ENCODE peak calls at places on chromosomes 1 and 21, in four cellular contexts. Q is K562, N is WTC11, C is GM12878. Z is an unnamed sample.

GRCh38 chr21:29382029-29382654 is 83.4 kb downstream of the BACH1 start:
- DNase-seq in C (no peak), Q (no peak), N (no peak), Z (peak; percentile 10)

GRCh38 chr1:230149751-230150584 is 82.9 kb downstream of the GALNT2 start:
- DNase-seq in N (no peak), C (peak; percentile 60), Q (peak; percentile 71), Z (no peak)

GRCh38 chr1:22967833-22968232 is 4.8 kb downstream of the LACTBL1 start:
- DNase-seq in Q (no peak), C (no peak), N (no peak), Z (no peak)

GRCh38 chr1:10932088-10932487 is 80.4 kb upstream of the TARDBP start:
- DNase-seq in N (no peak), C (peak; percentile 40), Q (no peak), Z (no peak)

GRCh38 chr1:98781906-98782305 is 120.4 kb downstream of the SNX7 start:
- DNase-seq in C (no peak), Q (no peak), N (no peak), Z (no peak)

GRCh38 chr1:226223157-226223785 is at the start of gene MIXL1:
- DNase-seq in N (peak; percentile 69), Q (no peak), C (no peak), Z (peak; percentile 89)

GRCh38 chr1:16980473-16981268 is at the start of gene MFAP2:
- DNase-seq in N (peak; percentile 66), Q (no peak), C (no peak), Z (no peak)

GRCh38 chr21:30718239-30718909 is at the start of gene KRTAP21-3:
- DNase-seq in N (no peak), Q (no peak), C (no peak), Z (no peak)

GRCh38 chr1:219352961-219353651 is 179.4 kb downstream of the LYPLAL1 start:
- DNase-seq in Q (no peak), C (no peak), N (no peak), Z (no peak)

GRCh38 chr1:16145988-16146887 is 9.6 kb downstream of the EPHA2 start:
- DNase-seq in N (peak; percentile 89), C (no peak), Q (peak; percentile 98), Z (peak; percentile 90)

GRCh38 chr1:77976433-77977076 is 2.3 kb downstream of the FUBP1 start:
- DNase-seq in Q (peak; percentile 51), N (no peak), C (no peak), Z (no peak)

GRCh38 chr1:85307987-85308836 is 31.8 kb upstream of the BCL10 start:
- DNase-seq in N (peak; percentile 95), Q (peak; percentile 83), C (no peak), Z (peak; percentile 70)

GRCh38 chr1:77014396-77014795 is 147.1 kb downstream of the ST6GALNAC5 start:
- DNase-seq in Q (no peak), N (no peak), C (no peak), Z (no peak)

GRCh38 chr1:191134796-191135195 is 657.1 kb upstream of the BRINP3 start:
- DNase-seq in C (no peak), Q (no peak), N (no peak), Z (no peak)

GRCh38 chr1:82907313-82907712 is 1091.6 kb downstream of the TTLL7 start:
- DNase-seq in C (no peak), Q (no peak), N (no peak), Z (no peak)

GRCh38 chr1:186838380-186839076 is 9.8 kb downstream of the PLA2G4A start:
- DNase-seq in N (no peak), C (no peak), Q (no peak), Z (no peak)

GRCh38 chr1:60668584-60668983 is 413.8 kb upstream of the NFIA start:
- DNase-seq in Q (no peak), N (no peak), C (no peak), Z (no peak)

GRCh38 chr1:47751188-47751587 is 246.0 kb downstream of the TRABD2B start:
- DNase-seq in C (no peak), N (no peak), Q (no peak), Z (no peak)

GRCh38 chr1:112638109-112638426 is 18.4 kb downstream of the CAPZA1 start:
- DNase-seq in N (no peak), Q (no peak), C (no peak), Z (no peak)

GRCh38 chr1:85583355-85584263 is 3.0 kb downstream of the CCN1 start:
- DNase-seq in N (no peak), Q (no peak), C (no peak), Z (no peak)

GRCh38 chr1:241408170-241408569 is 51.2 kb upstream of the RGS7 start:
- DNase-seq in N (no peak), C (no peak), Q (peak; percentile 46), Z (no peak)

GRCh38 chr1:235783148-235783776 is 83.4 kb downstream of the LYST start:
- DNase-seq in C (no peak), N (no peak), Q (peak; percentile 34), Z (peak; percentile 43)

GRCh38 chr1:248828845-248829244 is 3.1 kb upstream of the SH3BP5L start:
- DNase-seq in C (no peak), Q (peak; percentile 86), N (no peak), Z (peak; percentile 95)

GRCh38 chr1:198763298-198763714 is 124.5 kb downstream of the PTPRC start:
- DNase-seq in Q (no peak), N (no peak), C (no peak), Z (no peak)

GRCh38 chr1:229844675-229845074 is 218.6 kb downstream of the URB2 start:
- DNase-seq in Q (peak; percentile 14), N (no peak), C (no peak), Z (no peak)

GRCh38 chr1:115879977-115880376 is 39.1 kb upstream of the NHLH2 start:
- DNase-seq in N (peak; percentile 20), Q (peak; percentile 20), C (no peak), Z (no peak)

GRCh38 chr1:109570414-109570813 is 22.0 kb downstream of the GNAI3 start:
- DNase-seq in C (no peak), Q (no peak), N (no peak), Z (no peak)

GRCh38 chr1:23751050-23751814 is 8.0 kb downstream of the ELOA start:
- DNase-seq in Q (peak; percentile 77), N (peak; percentile 44), C (no peak), Z (peak; percentile 67)

GRCh38 chr1:241271427-241271826 is 85.6 kb downstream of the RGS7 start:
- DNase-seq in Q (no peak), C (no peak), N (peak; percentile 16), Z (no peak)

GRCh38 chr21:36104306-36105300 is 30.3 kb upstream of the CBR3 start:
- DNase-seq in Q (peak; percentile 60), N (peak; percentile 88), C (no peak), Z (no peak)

GRCh38 chr1:170027760-170028159 is 46.7 kb downstream of the KIFAP3 start:
- DNase-seq in N (no peak), C (no peak), Q (no peak), Z (no peak)

GRCh38 chr1:92168657-92169056 is 49.1 kb upstream of the C1orf146 start:
- DNase-seq in Q (no peak), C (no peak), N (no peak), Z (no peak)

GRCh38 chr1:172478485-172478884 is 34.6 kb upstream of the PIGC start:
- DNase-seq in N (no peak), C (no peak), Q (no peak), Z (no peak)

GRCh38 chr1:2389644-2390043 is 1.7 kb downstream of the MORN1 start:
- DNase-seq in N (no peak), C (no peak), Q (no peak), Z (no peak)

GRCh38 chr1:201137579-201138310 is 10.8 kb upstream of the ASCL5 start:
- DNase-seq in C (no peak), N (no peak), Q (no peak), Z (no peak)
- TF ChIP-seq ETV6 in C (no peak), N (no peak), Q (no peak), Z (no peak)

GRCh38 chr1:245999697-246000637 is 507.1 kb downstream of the SMYD3 start:
- DNase-seq in N (no peak), C (peak; percentile 44), Q (no peak), Z (no peak)

GRCh38 chr1:246000638-246001015 is 506.5 kb downstream of the SMYD3 start:
- DNase-seq in C (no peak), Q (no peak), N (no peak), Z (no peak)

GRCh38 chr1:246002725-246003441 is 504.2 kb downstream of the SMYD3 start:
- DNase-seq in N (peak; percentile 93), Q (peak; percentile 90), C (peak; percentile 39), Z (peak; percentile 67)

GRCh38 chr1:246001821-246002220 is 505.3 kb downstream of the SMYD3 start:
- DNase-seq in C (no peak), N (no peak), Q (no peak), Z (no peak)

DNA sequence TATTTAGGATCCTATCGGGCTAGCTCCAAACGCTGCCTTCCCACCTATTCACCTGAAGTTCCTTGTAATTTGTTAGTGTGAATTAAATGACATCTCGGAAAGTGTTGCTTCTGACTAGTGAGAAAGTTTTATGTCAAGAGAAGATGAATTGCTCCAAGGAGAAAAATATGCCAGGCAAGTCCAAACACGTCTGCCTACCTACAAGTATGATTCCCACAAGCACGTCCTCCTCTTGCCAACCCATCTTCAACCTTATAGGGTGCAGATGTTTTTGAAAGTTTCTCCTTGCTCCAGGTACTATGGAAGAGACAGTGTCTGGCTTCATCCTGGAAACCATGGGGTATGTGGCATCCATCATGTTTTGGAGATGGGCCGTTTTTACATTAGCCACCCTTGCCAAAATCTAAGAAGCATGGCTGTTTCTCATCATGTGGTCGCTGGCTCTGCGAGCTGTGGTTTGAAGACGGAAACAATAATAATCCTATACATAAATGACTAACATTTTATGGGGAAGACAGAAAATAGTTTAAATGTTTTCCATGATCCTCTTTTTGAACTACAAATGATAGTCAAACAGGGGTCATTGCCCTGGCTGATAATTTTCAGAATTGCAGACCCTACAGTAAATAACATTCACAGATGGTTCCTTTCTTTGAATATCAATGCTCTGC is 505.8 kb downstream of the SMYD3 start:
- DNase-seq in Q (no peak), C (no peak), N (no peak), Z (no peak)
- TF ChIP-seq ETV6 in Q (no peak), C (no peak), N (no peak), Z (no peak)

GRCh38 chr1:242828828-242829227 is 304.3 kb upstream of the PLD5 start:
- DNase-seq in N (no peak), Q (no peak), C (no peak), Z (no peak)
- TF ChIP-seq ETV6 in N (no peak), Q (no peak), C (no peak), Z (no peak)

GRCh38 chr1:43239484-43239883 is 30.3 kb upstream of the TMEM125 start:
- DNase-seq in C (peak; percentile 84), N (no peak), Q (no peak), Z (no peak)
- TF ChIP-seq ETV6 in C (no peak), N (no peak), Q (no peak), Z (no peak)

GRCh38 chr1:168454211-168454815 is 89.5 kb downstream of the XCL2 start:
- DNase-seq in N (no peak), Q (no peak), C (no peak), Z (no peak)
- TF ChIP-seq ETV6 in N (no peak), Q (no peak), C (no peak), Z (no peak)

GRCh38 chr1:28466226-28466778 is 39.5 kb upstream of the RCC1 start:
- DNase-seq in N (no peak), C (no peak), Q (no peak), Z (no peak)

DNA sequence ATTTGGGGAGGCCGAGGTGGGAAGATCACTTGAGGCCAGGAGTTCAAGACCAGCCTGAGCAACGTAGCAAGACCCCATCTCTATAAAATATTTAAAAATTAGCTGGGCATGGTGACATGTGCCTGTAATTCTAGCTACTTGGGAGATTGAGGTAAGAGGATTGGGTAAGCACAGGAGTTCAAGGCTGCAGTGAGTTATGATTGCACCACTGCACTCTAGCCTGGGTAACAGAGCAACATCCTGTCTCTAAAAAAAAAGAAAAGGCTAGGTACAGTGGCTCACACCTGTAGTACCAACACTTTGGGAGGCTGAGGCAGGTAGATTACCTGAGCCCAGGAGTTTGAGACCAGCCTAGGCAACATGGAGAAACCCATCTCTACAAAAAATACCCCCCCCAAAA is 35.7 kb upstream of the RCC1 start:
- DNase-seq in Q (no peak), N (no peak), C (no peak), Z (peak; percentile 31)
- TF ChIP-seq ETV6 in Q (no peak), N (no peak), C (no peak), Z (no peak)

Z was measured in HepG2.